ENCODE peak calls at places on chromosomes 4 and X, in five cellular contexts. One of them, this sample, is unnamed.

GRCh38 chrX:77595848-77596247 is 148.7 kb downstream of the FGF16 start:
- DNase-seq in mesothelial cell of epicardium: no peak
- DNase-seq in fibroblast of villous mesenchyme: peak
- DNase-seq in AG04449: no peak
- DNase-seq in CMK: no peak
- DNase-seq in this sample: no peak

GRCh38 chr4:3792813-3793212 is 26.6 kb downstream of the ADRA2C start:
- DNase-seq in mesothelial cell of epicardium: no peak
- DNase-seq in fibroblast of villous mesenchyme: no peak
- DNase-seq in AG04449: no peak
- DNase-seq in CMK: no peak
- DNase-seq in this sample: no peak

GRCh38 chrX:13110427-13111324 is 66.3 kb upstream of the FAM9C start:
- DNase-seq in mesothelial cell of epicardium: no peak
- DNase-seq in fibroblast of villous mesenchyme: peak
- DNase-seq in AG04449: peak
- DNase-seq in CMK: no peak
- DNase-seq in this sample: peak

GRCh38 chrX:52271212-52271611 is 86.5 kb downstream of the MAGED4 start:
- DNase-seq in mesothelial cell of epicardium: no peak
- DNase-seq in fibroblast of villous mesenchyme: peak
- DNase-seq in AG04449: no peak
- DNase-seq in CMK: no peak
- DNase-seq in this sample: peak

GRCh38 chr4:86220137-86220536 is 139.7 kb downstream of the MAPK10 start:
- DNase-seq in mesothelial cell of epicardium: no peak
- DNase-seq in fibroblast of villous mesenchyme: peak
- DNase-seq in AG04449: no peak
- DNase-seq in CMK: no peak
- DNase-seq in this sample: peak

GRCh38 chr4:139815646-139816601 is 150.3 kb downstream of the MGST2 start:
- DNase-seq in mesothelial cell of epicardium: no peak
- DNase-seq in fibroblast of villous mesenchyme: peak
- DNase-seq in AG04449: peak
- DNase-seq in CMK: no peak
- DNase-seq in this sample: peak

GRCh38 chr4:17694552-17694951 is 80.1 kb downstream of the MED28 start:
- DNase-seq in mesothelial cell of epicardium: no peak
- DNase-seq in fibroblast of villous mesenchyme: no peak
- DNase-seq in AG04449: no peak
- DNase-seq in CMK: no peak
- DNase-seq in this sample: no peak

GRCh38 chr4:124030038-124030638 is 633.5 kb downstream of the SPRY1 start:
- DNase-seq in mesothelial cell of epicardium: no peak
- DNase-seq in fibroblast of villous mesenchyme: peak
- DNase-seq in AG04449: no peak
- DNase-seq in CMK: no peak
- DNase-seq in this sample: no peak

GRCh38 chrX:86914569-86914968 is 603.0 kb upstream of the KLHL4 start:
- DNase-seq in mesothelial cell of epicardium: no peak
- DNase-seq in fibroblast of villous mesenchyme: no peak
- DNase-seq in AG04449: no peak
- DNase-seq in CMK: no peak
- DNase-seq in this sample: no peak

GRCh38 chr4:10584042-10584441 is 100.5 kb downstream of the CLNK start:
- DNase-seq in mesothelial cell of epicardium: no peak
- DNase-seq in fibroblast of villous mesenchyme: peak
- DNase-seq in AG04449: peak
- DNase-seq in CMK: no peak
- DNase-seq in this sample: peak

GRCh38 chrX:119574394-119575266 is at the start of gene UBE2A:
- DNase-seq in mesothelial cell of epicardium: peak
- DNase-seq in fibroblast of villous mesenchyme: peak
- DNase-seq in AG04449: peak
- DNase-seq in CMK: peak
- DNase-seq in this sample: peak